ENCODE peak calls at places on chromosomes 5 and 9, in four cellular contexts. One of them, this sample, is unnamed.

GRCh38 chr5:52077941-52078825 is 694.9 kb downstream of the ISL1 start:
- DNase-seq in HepG2: no peak
- DNase-seq in SK-N-SH: no peak
- DNase-seq in K562: no peak
- DNase-seq in this sample: no peak

GRCh38 chr5:178895615-178896571 is at the start of gene ZFP2:
- DNase-seq in HepG2: peak; percentile 19
- DNase-seq in SK-N-SH: peak; percentile 89
- DNase-seq in K562: no peak
- DNase-seq in this sample: no peak

GRCh38 chr5:57209316-57210040 is 35.6 kb downstream of the GPBP1 start:
- DNase-seq in HepG2: no peak
- DNase-seq in SK-N-SH: no peak
- DNase-seq in K562: no peak
- DNase-seq in this sample: no peak

GRCh38 chr5:122403256-122403655 is 91.2 kb downstream of the SNCAIP start:
- DNase-seq in HepG2: no peak
- DNase-seq in SK-N-SH: no peak
- DNase-seq in K562: no peak
- DNase-seq in this sample: no peak

GRCh38 chr5:145942749-145943148 is 6.4 kb downstream of the SH3RF2 start:
- DNase-seq in HepG2: no peak
- DNase-seq in SK-N-SH: no peak
- DNase-seq in K562: no peak
- DNase-seq in this sample: no peak

GRCh38 chr9:95268681-95269080 is 48.8 kb downstream of the FANCC start:
- DNase-seq in HepG2: peak; percentile 69
- DNase-seq in SK-N-SH: peak; percentile 77
- DNase-seq in K562: no peak
- DNase-seq in this sample: no peak

GRCh38 chr5:115069087-115069968 is 100.4 kb downstream of the TRIM36 start:
- DNase-seq in HepG2: peak; percentile 64
- DNase-seq in SK-N-SH: peak; percentile 7
- DNase-seq in K562: no peak
- DNase-seq in this sample: peak; percentile 12

GRCh38 chr5:150515446-150515845 is 7.5 kb downstream of the NDST1 start:
- DNase-seq in HepG2: no peak
- DNase-seq in SK-N-SH: no peak
- DNase-seq in K562: no peak
- DNase-seq in this sample: no peak

GRCh38 chr5:57501414-57502321 is 19.1 kb upstream of the ACTBL2 start:
- DNase-seq in HepG2: no peak
- DNase-seq in SK-N-SH: peak; percentile 16
- DNase-seq in K562: no peak
- DNase-seq in this sample: no peak

DNA sequence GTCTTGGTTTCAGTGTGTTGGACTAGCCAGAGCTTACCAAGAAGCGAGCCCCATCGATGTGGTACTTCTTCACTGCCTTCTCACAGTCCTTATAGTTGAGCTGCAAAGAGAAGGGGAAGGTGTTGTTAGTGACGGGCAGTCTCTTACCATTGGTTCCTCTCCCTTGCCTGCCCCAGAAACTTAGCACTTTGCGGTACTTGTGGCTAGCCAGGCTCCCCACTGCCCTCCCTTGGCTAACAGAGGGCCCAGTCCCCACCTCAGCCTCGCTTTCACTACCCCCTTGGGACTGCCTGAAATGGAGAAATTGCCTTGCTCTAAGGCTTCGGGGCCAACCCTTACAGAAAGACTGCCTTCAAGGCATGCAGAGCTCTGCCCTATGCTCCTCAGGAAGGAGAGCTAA is 4.3 kb downstream of the LCP2 start:
- DNase-seq in HepG2: no peak
- DNase-seq in SK-N-SH: no peak
- DNase-seq in K562: no peak
- DNase-seq in this sample: peak; percentile 87
- TF ChIP-seq POLR2AphosphoS5 in HepG2: no peak
- TF ChIP-seq POLR2AphosphoS5 in SK-N-SH: no peak
- TF ChIP-seq POLR2AphosphoS5 in K562: no peak
- TF ChIP-seq POLR2AphosphoS5 in this sample: no peak

DNA sequence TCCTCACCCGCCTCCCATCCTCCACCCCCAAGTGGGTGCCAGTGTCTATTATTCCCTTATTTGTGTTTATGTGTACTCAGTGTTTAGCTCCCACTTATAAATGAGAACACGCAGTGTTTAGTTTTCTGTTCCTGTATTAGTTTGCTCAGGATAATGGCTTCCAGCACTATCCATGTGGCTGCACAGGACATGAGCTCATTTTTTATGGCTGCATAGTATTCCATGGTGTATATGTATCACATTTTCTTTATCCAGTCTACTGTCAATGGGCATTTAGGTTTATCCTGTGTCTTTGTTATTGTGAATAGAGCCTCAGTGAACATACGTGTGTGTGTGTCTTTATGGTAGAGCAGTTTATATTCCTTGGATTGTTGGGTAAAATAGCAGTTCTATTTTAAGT is 164.2 kb upstream of the CCDC152 start:
- DNase-seq in HepG2: no peak
- DNase-seq in SK-N-SH: no peak
- DNase-seq in K562: no peak
- DNase-seq in this sample: no peak
- TF ChIP-seq FOXM1 in HepG2: no peak
- TF ChIP-seq FOXM1 in SK-N-SH: no peak
- TF ChIP-seq FOXM1 in K562: no peak
- TF ChIP-seq FOXM1 in this sample: no peak

GRCh38 chr9:127965953-127966352 is 14.8 kb downstream of the EEIG1 start:
- DNase-seq in HepG2: no peak
- DNase-seq in SK-N-SH: peak; percentile 54
- DNase-seq in K562: no peak
- DNase-seq in this sample: no peak
- TF ChIP-seq POLR2AphosphoS5 in HepG2: no peak
- TF ChIP-seq POLR2AphosphoS5 in SK-N-SH: no peak
- TF ChIP-seq POLR2AphosphoS5 in K562: no peak
- TF ChIP-seq POLR2AphosphoS5 in this sample: no peak

DNA sequence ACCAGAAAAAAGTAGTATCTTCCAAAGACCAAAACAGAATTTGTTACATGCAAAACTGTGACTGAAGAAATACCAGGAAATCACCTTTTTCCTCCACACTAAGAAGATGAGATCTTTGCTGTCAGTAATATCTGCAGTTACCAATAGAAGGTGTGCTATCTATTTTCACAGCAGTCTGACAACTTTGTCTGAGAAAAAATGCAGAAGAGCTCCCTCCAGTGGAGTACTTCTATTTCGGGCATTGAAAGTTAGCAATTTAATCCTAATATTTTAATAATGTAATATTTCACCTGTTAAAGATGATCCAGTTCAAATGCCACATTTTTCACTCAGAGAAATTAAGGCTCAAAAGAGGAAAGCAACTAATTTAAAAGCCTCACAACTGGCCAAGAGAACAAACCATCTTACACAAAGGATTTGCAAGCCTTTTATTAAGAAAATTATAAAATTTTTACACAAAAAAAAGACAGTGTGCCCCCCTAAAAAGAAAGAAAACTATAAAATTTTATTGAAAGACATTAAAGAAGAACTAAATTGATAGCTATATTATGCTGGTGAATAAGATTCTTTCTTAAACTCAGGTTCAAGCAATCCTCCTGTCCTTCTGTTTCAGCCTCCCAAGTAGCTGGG is 50.6 kb downstream of the DEPDC1B start:
- DNase-seq in HepG2: peak; percentile 59
- DNase-seq in SK-N-SH: peak; percentile 23
- DNase-seq in K562: peak; percentile 18
- DNase-seq in this sample: peak; percentile 15
- TF ChIP-seq FOXM1 in HepG2: no peak
- TF ChIP-seq FOXM1 in SK-N-SH: no peak
- TF ChIP-seq FOXM1 in K562: no peak
- TF ChIP-seq FOXM1 in this sample: no peak

GRCh38 chr5:140236896-140237598 is 62.1 kb downstream of the CYSTM1 start:
- DNase-seq in HepG2: no peak
- DNase-seq in SK-N-SH: no peak
- DNase-seq in K562: no peak
- DNase-seq in this sample: no peak
- TF ChIP-seq POLR2AphosphoS5 in HepG2: no peak
- TF ChIP-seq POLR2AphosphoS5 in SK-N-SH: no peak
- TF ChIP-seq POLR2AphosphoS5 in K562: no peak
- TF ChIP-seq POLR2AphosphoS5 in this sample: no peak

DNA sequence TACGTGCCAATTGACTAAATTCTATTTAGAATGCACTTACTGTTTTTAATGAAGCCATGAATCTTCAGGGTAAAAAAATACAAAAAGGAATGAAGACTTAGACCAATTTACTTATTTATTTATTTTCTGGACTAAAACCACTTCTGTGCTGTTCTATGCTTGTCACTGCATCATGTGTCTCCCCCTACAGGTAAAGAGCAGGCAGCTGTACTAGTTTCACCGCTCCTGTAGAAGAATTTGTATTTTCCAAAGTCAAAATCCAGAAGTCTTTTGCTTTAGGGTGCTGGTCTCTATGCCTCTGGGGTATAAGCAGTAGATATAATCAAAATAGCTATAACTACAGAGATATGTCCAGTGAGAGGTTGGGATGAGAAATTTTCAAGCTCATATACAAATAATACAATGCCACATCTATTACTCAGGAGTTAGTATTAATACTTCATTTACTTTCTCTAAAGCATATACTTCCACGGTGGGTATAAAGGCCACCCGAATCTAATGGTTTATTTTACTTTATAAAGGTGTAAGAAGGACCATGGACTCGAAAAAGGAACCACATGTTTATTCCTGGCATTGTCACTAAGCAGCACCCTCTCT is 591.5 kb downstream of the RAB3C start:
- DNase-seq in HepG2: peak; percentile 63
- DNase-seq in SK-N-SH: peak; percentile 54
- DNase-seq in K562: no peak
- DNase-seq in this sample: no peak
- TF ChIP-seq FOXM1 in HepG2: no peak
- TF ChIP-seq FOXM1 in SK-N-SH: no peak
- TF ChIP-seq FOXM1 in K562: no peak
- TF ChIP-seq FOXM1 in this sample: no peak

This sample was measured in GM12878.